ENCODE peak calls at places on chromosomes 1 and 21, in ten cellular contexts. One of them, this sample, is unnamed.
A peak's percentile ranks its signal among the peaks of the same experiment; 100 is the strongest.

GRCh38 chr1:84961316-84961715 is 35.6 kb downstream of the MCOLN2 start:
- DNase-seq in fibroblast of mammary gland: no peak
- DNase-seq in breast epithelium: no peak
- DNase-seq in lower lobe of right lung: no peak
- DNase-seq in A549: no peak
- DNase-seq in CD14-positive monocyte: no peak
- DNase-seq in GM13977: no peak
- DNase-seq in Calu3: no peak
- DNase-seq in natural killer cell: no peak
- DNase-seq in sigmoid colon: no peak
- DNase-seq in this sample: no peak

GRCh38 chr1:36475910-36476604 is 6.7 kb downstream of the CSF3R start:
- DNase-seq in breast epithelium: no peak
- DNase-seq in sigmoid colon: peak; percentile 19
- DNase-seq in Calu3: no peak
- DNase-seq in fibroblast of mammary gland: no peak
- DNase-seq in lower lobe of right lung: no peak
- DNase-seq in CD14-positive monocyte: no peak
- DNase-seq in A549: no peak
- DNase-seq in natural killer cell: no peak
- DNase-seq in GM13977: no peak
- DNase-seq in this sample: no peak

GRCh38 chr1:167109125-167109524 is 15.2 kb downstream of the STYXL2 start:
- DNase-seq in lower lobe of right lung: no peak
- DNase-seq in natural killer cell: no peak
- DNase-seq in A549: no peak
- DNase-seq in Calu3: no peak
- DNase-seq in fibroblast of mammary gland: no peak
- DNase-seq in sigmoid colon: no peak
- DNase-seq in breast epithelium: no peak
- DNase-seq in CD14-positive monocyte: no peak
- DNase-seq in GM13977: no peak
- DNase-seq in this sample: no peak

GRCh38 chr1:116152950-116153691 is 41.9 kb downstream of the MAB21L3 start:
- DNase-seq in Calu3: no peak
- DNase-seq in A549: no peak
- DNase-seq in lower lobe of right lung: no peak
- DNase-seq in breast epithelium: no peak
- DNase-seq in GM13977: no peak
- DNase-seq in CD14-positive monocyte: no peak
- DNase-seq in fibroblast of mammary gland: no peak
- DNase-seq in sigmoid colon: no peak
- DNase-seq in natural killer cell: no peak
- DNase-seq in this sample: no peak

GRCh38 chr1:231939118-231939517 is 312.5 kb downstream of the DISC1 start:
- DNase-seq in sigmoid colon: no peak
- DNase-seq in fibroblast of mammary gland: no peak
- DNase-seq in GM13977: no peak
- DNase-seq in lower lobe of right lung: no peak
- DNase-seq in CD14-positive monocyte: no peak
- DNase-seq in breast epithelium: no peak
- DNase-seq in A549: no peak
- DNase-seq in Calu3: no peak
- DNase-seq in natural killer cell: no peak
- DNase-seq in this sample: no peak

GRCh38 chr1:36175137-36176095 is 19.5 kb downstream of the MAP7D1 start:
- DNase-seq in lower lobe of right lung: no peak
- DNase-seq in sigmoid colon: peak; percentile 81
- DNase-seq in natural killer cell: no peak
- DNase-seq in A549: no peak
- DNase-seq in CD14-positive monocyte: no peak
- DNase-seq in GM13977: peak; percentile 61
- DNase-seq in breast epithelium: no peak
- DNase-seq in fibroblast of mammary gland: no peak
- DNase-seq in Calu3: no peak
- DNase-seq in this sample: no peak

GRCh38 chr1:15290382-15290781 is 43.4 kb downstream of the FHAD1 start:
- DNase-seq in GM13977: no peak
- DNase-seq in lower lobe of right lung: no peak
- DNase-seq in fibroblast of mammary gland: peak; percentile 96
- DNase-seq in A549: no peak
- DNase-seq in Calu3: no peak
- DNase-seq in breast epithelium: no peak
- DNase-seq in natural killer cell: no peak
- DNase-seq in CD14-positive monocyte: no peak
- DNase-seq in sigmoid colon: no peak
- DNase-seq in this sample: no peak

GRCh38 chr1:207017615-207018559 is 14.7 kb downstream of the C1orf116 start:
- DNase-seq in natural killer cell: no peak
- DNase-seq in sigmoid colon: no peak
- DNase-seq in breast epithelium: peak; percentile 77
- DNase-seq in CD14-positive monocyte: peak; percentile 59
- DNase-seq in A549: no peak
- DNase-seq in GM13977: no peak
- DNase-seq in lower lobe of right lung: peak; percentile 63
- DNase-seq in Calu3: no peak
- DNase-seq in fibroblast of mammary gland: no peak
- DNase-seq in this sample: no peak

GRCh38 chr1:162107911-162108310 is 38.4 kb downstream of the NOS1AP start:
- DNase-seq in GM13977: no peak
- DNase-seq in sigmoid colon: no peak
- DNase-seq in fibroblast of mammary gland: no peak
- DNase-seq in breast epithelium: no peak
- DNase-seq in A549: no peak
- DNase-seq in CD14-positive monocyte: no peak
- DNase-seq in natural killer cell: no peak
- DNase-seq in lower lobe of right lung: no peak
- DNase-seq in Calu3: no peak
- DNase-seq in this sample: no peak

GRCh38 chr1:198663996-198664789 is 25.4 kb downstream of the PTPRC start:
- DNase-seq in sigmoid colon: no peak
- DNase-seq in breast epithelium: no peak
- DNase-seq in A549: no peak
- DNase-seq in fibroblast of mammary gland: no peak
- DNase-seq in lower lobe of right lung: no peak
- DNase-seq in natural killer cell: no peak
- DNase-seq in CD14-positive monocyte: peak; percentile 64
- DNase-seq in Calu3: no peak
- DNase-seq in GM13977: no peak
- DNase-seq in this sample: no peak

DNA sequence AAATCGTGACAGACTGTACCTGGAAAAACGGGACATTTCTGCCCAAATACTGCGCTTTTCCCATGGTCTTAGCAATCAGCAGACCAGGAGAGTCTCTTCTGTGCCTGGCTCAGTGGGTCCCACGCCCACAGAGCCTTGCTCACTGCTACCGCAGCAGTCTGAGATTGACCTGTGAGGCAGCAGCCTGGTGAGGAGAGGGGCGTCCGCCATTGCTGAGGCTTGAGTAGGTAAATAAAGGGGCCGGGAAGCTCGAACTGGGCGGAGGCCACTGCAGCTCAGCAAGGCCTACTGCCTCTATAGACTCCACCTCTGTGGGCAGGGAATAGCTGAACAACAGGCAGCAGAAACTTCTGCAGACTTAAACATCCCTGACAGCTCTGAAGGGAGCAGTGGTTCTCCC is 203.1 kb downstream of the DENND1B start:
- DNase-seq in A549: no peak
- DNase-seq in Calu3: no peak
- DNase-seq in CD14-positive monocyte: no peak
- DNase-seq in breast epithelium: no peak
- DNase-seq in lower lobe of right lung: no peak
- DNase-seq in GM13977: no peak
- DNase-seq in fibroblast of mammary gland: no peak
- DNase-seq in sigmoid colon: peak; percentile 37
- DNase-seq in natural killer cell: no peak
- DNase-seq in this sample: no peak
- TF ChIP-seq CTCF in A549: no peak
- TF ChIP-seq CTCF in Calu3: no peak
- TF ChIP-seq CTCF in CD14-positive monocyte: no peak
- TF ChIP-seq CTCF in breast epithelium: no peak
- TF ChIP-seq CTCF in lower lobe of right lung: no peak
- TF ChIP-seq CTCF in GM13977: no peak
- TF ChIP-seq CTCF in fibroblast of mammary gland: no peak
- TF ChIP-seq CTCF in sigmoid colon: no peak
- TF ChIP-seq CTCF in natural killer cell: no peak
- TF ChIP-seq CTCF in this sample: no peak

DNA sequence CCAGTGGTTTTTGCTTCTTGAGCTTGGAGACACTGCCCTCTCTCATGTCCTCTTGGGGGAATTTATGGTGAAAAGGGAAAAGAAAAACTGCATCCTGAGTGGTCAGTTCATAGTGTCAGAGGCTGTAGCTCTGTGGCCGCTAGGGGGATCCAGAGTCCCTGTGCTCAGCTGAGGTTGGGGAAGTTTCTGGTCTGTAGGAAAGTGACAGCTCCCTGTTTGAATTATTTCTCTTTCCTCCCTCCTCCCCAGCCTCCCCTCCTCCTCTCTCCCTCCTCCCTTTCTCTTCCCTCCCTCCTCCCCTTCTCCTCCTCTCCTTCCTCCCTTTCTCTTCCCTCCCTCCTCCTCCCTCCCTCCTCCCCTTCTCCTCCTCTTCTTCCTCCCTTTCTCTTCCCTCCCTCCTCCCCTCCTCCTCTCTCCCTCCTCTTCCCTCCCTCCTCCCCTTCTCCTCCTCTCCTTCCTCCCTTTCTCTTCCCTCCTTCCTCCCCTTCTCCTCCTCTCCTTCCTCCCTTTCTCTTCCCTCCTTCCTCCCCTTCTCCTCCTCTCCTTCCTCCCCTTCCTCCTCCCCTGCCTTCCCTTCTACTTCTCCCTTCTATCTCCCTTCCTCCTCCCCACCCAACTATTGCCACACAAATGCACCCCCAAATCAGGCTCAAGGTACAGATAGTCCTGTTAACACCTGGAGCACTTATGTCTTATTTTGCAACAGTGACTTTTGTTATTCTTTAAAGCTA is 203.9 kb downstream of the KCNJ6 start:
- DNase-seq in CD14-positive monocyte: peak; percentile 62
- DNase-seq in Calu3: peak; percentile 68
- DNase-seq in fibroblast of mammary gland: peak; percentile 71
- DNase-seq in GM13977: peak; percentile 65
- DNase-seq in breast epithelium: peak; percentile 22
- DNase-seq in lower lobe of right lung: peak; percentile 72
- DNase-seq in sigmoid colon: no peak
- DNase-seq in A549: peak; percentile 27
- DNase-seq in natural killer cell: peak; percentile 20
- DNase-seq in this sample: no peak
- TF ChIP-seq CTCF in CD14-positive monocyte: peak; percentile 80
- TF ChIP-seq CTCF in Calu3: peak; percentile 71
- TF ChIP-seq CTCF in fibroblast of mammary gland: peak; percentile 98
- TF ChIP-seq CTCF in GM13977: peak; percentile 91
- TF ChIP-seq CTCF in breast epithelium: no peak
- TF ChIP-seq CTCF in lower lobe of right lung: peak; percentile 71
- TF ChIP-seq CTCF in sigmoid colon: peak; percentile 24
- TF ChIP-seq CTCF in A549: peak; percentile 71
- TF ChIP-seq CTCF in natural killer cell: peak; percentile 58
- TF ChIP-seq CTCF in this sample: no peak

DNA sequence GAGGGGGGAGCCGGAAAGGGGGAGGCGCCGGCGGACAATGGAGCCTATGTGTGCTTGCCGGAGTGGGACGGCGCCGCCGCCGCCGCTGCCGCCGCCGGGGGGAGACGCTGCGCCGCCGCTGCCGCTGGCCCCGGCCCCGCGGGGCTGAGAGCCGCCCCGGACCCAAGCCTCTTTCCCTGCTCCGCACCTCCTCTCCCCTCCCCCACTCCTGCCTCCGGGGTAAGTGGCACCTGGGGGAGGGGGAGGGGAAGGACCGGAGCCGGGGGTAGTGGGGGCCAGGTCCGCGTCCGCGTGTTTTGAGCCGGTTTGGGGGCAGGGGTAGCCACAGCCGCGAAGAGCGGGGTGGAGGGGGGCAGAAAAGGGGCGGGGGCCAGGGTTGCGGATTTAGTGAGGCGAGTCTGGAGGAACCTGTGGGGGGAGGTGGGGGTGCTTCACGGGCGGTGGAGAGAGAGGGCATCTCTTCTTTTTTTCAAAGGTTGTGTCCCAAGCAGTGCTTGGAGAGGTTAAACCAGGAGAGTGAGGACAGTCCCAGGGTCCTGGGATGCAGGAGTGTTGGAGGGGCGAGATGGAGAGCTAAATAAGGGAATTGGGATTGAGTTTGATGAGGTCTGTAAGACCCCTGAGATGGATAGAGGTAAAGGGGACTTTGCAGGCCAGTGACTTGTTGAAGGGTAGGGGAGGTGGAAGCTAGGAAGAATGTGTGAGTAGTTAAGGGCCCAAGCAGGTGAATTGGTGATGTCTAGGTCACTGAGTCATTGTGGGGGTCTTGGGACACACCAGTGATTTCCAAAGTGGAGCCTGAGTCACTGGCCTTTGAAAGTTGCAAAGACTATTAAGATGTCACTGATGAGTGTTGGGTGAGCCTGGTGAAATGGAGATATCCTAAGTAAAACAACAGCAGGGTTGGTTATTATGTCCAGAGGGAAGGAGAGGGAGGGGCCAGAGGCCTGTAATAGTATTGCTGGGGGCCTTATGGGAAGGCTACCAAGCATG is 59.1 kb downstream of the BCL9 start:
- DNase-seq in natural killer cell: no peak
- DNase-seq in breast epithelium: no peak
- DNase-seq in fibroblast of mammary gland: peak; percentile 70
- DNase-seq in sigmoid colon: peak; percentile 65
- DNase-seq in CD14-positive monocyte: peak; percentile 60
- DNase-seq in lower lobe of right lung: no peak
- DNase-seq in GM13977: no peak
- DNase-seq in Calu3: no peak
- DNase-seq in A549: peak; percentile 25
- DNase-seq in this sample: no peak
- TF ChIP-seq CTCF in natural killer cell: no peak
- TF ChIP-seq CTCF in breast epithelium: no peak
- TF ChIP-seq CTCF in fibroblast of mammary gland: no peak
- TF ChIP-seq CTCF in sigmoid colon: no peak
- TF ChIP-seq CTCF in CD14-positive monocyte: no peak
- TF ChIP-seq CTCF in lower lobe of right lung: no peak
- TF ChIP-seq CTCF in GM13977: peak; percentile 58
- TF ChIP-seq CTCF in Calu3: no peak
- TF ChIP-seq CTCF in A549: peak; percentile 33
- TF ChIP-seq CTCF in this sample: no peak

DNA sequence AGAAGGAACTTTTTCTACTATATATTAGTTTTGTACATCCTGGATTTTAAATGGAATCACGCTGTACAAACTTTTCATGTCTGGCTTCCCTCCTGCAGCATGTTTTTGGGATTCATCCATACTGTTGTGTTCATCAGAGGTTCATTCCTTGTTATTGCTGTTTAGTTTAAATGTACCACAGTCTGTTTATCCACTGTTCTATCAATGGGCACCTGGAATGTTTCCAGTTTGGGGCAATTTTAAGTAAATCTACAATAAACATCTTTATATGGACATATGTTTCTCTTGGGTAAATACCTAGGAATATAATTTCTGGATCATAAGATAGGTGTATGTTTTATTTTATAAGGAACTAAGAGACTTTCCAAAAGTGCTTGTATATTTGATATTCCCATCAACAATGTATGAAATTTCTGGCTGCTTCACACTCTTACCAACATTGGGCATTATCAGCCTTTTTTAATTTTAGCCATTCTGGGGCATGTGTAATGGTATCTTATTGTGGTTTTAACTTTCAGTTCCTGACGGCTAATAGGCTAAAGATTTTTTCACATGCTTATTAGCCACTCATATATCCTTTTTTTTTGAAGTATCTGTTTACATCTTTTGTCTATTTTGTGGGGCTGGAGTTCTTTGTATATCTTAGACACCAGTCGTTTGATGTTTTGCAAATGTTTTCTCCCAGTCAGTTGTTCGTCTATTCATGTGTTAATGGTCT is 48.8 kb downstream of the RPS6KC1 start:
- DNase-seq in natural killer cell: no peak
- DNase-seq in lower lobe of right lung: no peak
- DNase-seq in fibroblast of mammary gland: no peak
- DNase-seq in A549: no peak
- DNase-seq in sigmoid colon: no peak
- DNase-seq in CD14-positive monocyte: no peak
- DNase-seq in breast epithelium: no peak
- DNase-seq in GM13977: no peak
- DNase-seq in Calu3: no peak
- DNase-seq in this sample: no peak
- TF ChIP-seq CTCF in natural killer cell: no peak
- TF ChIP-seq CTCF in lower lobe of right lung: no peak
- TF ChIP-seq CTCF in fibroblast of mammary gland: no peak
- TF ChIP-seq CTCF in A549: no peak
- TF ChIP-seq CTCF in sigmoid colon: no peak
- TF ChIP-seq CTCF in CD14-positive monocyte: no peak
- TF ChIP-seq CTCF in breast epithelium: no peak
- TF ChIP-seq CTCF in GM13977: no peak
- TF ChIP-seq CTCF in Calu3: no peak
- TF ChIP-seq CTCF in this sample: no peak

This sample was measured in activated B cell treated with CpG ODN at 0.5 μM for 24 hours.